ENCODE peak calls at places on chromosome 20, in four cellular contexts. H, N, M and V are unnamed samples. For H3K27me3, H3K4me1 and H3K36me3, the result is how much of the 10 kb centered on the place peaks cover.

GRCh38 chr20:49633643-49634042 is 65.7 kb upstream of the PTGIS start:
- DNase-seq in M (no peak), H (no peak), N (peak), V (no peak)

GRCh38 chr20:2697768-2698167 is 5.2 kb downstream of the EBF4 start:
- DNase-seq in H (no peak), M (no peak), N (no peak), V (no peak)

GRCh38 chr20:63472159-63472811 is at the start of gene KCNQ2:
- DNase-seq in M (no peak), H (no peak), N (peak), V (no peak)

GRCh38 chr20:588932-589672 is 21.0 kb downstream of the TCF15 start:
- DNase-seq in N (no peak), M (no peak), H (no peak), V (no peak)

GRCh38 chr20:32518593-32519366 is 66.4 kb downstream of the NOL4L start:
- DNase-seq in N (peak), M (no peak), H (no peak), V (no peak)

GRCh38 chr20:18537651-18538050 is 29.6 kb upstream of the SMIM26 start:
- DNase-seq in N (no peak), H (no peak), M (no peak), V (no peak)

GRCh38 chr20:47070176-47070575 is 175.5 kb downstream of the EYA2 start:
- DNase-seq in M (no peak), H (no peak), N (no peak), V (no peak)

GRCh38 chr20:33490023-33490933 is at the start of gene CBFA2T2:
- DNase-seq in H (peak), M (no peak), N (peak), V (peak)

GRCh38 chr20:44204156-44204831 is 6.3 kb downstream of the OSER1 start:
- DNase-seq in M (no peak), H (peak), N (no peak), V (no peak)

GRCh38 chr20:64168381-64169088 is 4.3 kb downstream of the MYT1 start:
- DNase-seq in N (no peak), H (peak), M (no peak), V (no peak)

GRCh38 chr20:9353916-9354276 is 160.5 kb upstream of the LAMP5 start:
- DNase-seq in H (peak), M (no peak), N (no peak), V (no peak)

GRCh38 chr20:40540163-40540562 is 148.9 kb downstream of the MAFB start:
- DNase-seq in M (no peak), N (no peak), H (no peak), V (no peak)

GRCh38 chr20:44274303-44275017 is 27.4 kb downstream of the GDAP1L1 start:
- DNase-seq in N (no peak), H (no peak), M (no peak), V (no peak)

GRCh38 chr20:2825770-2826169 is 9.6 kb downstream of the TMEM239 start:
- DNase-seq in N (no peak), M (no peak), H (no peak), V (no peak)

GRCh38 chr20:45445805-45446562 is 23.6 kb upstream of the WFDC2 start:
- DNase-seq in H (no peak), N (peak), M (no peak), V (no peak)

GRCh38 chr20:61628901-61629300 is 376.8 kb downstream of the CDH4 start:
- DNase-seq in H (no peak), M (no peak), N (peak), V (peak)

GRCh38 chr20:38230957-38231785 is 29.4 kb downstream of the KIAA1755 start:
- DNase-seq in N (no peak), M (no peak), H (no peak), V (no peak)

GRCh38 chr20:9689041-9689440 is 149.8 kb downstream of the PAK5 start:
- DNase-seq in H (no peak), N (no peak), M (no peak), V (no peak)

GRCh38 chr20:10362674-10363073 is 71.3 kb downstream of the MKKS start:
- DNase-seq in H (no peak), M (no peak), N (no peak), V (no peak)

GRCh38 chr20:63050406-63050805 is 43.6 kb upstream of the BHLHE23 start:
- DNase-seq in M (no peak), H (no peak), N (no peak), V (no peak)

GRCh38 chr20:58224974-58225373 is 3.5 kb downstream of the ANKRD60 start:
- DNase-seq in H (no peak), N (peak), M (no peak), V (no peak)

GRCh38 chr20:58223358-58223941 is 5.0 kb downstream of the ANKRD60 start:
- DNase-seq in M (no peak), N (no peak), H (no peak), V (no peak)

GRCh38 chr20:58225490-58226200 is 2.8 kb downstream of the ANKRD60 start:
- DNase-seq in H (no peak), N (no peak), M (no peak), V (no peak)

GRCh38 chr20:58222446-58222845 is 6.0 kb downstream of the ANKRD60 start:
- DNase-seq in M (no peak), H (no peak), N (no peak), V (no peak)

GRCh38 chr20:58224097-58224496 is 4.4 kb downstream of the ANKRD60 start:
- DNase-seq in M (no peak), N (no peak), H (no peak), V (no peak)
- H3K27me3 ChIP-seq in M (under half), N (under half), H (under half), V (under half)

DNA sequence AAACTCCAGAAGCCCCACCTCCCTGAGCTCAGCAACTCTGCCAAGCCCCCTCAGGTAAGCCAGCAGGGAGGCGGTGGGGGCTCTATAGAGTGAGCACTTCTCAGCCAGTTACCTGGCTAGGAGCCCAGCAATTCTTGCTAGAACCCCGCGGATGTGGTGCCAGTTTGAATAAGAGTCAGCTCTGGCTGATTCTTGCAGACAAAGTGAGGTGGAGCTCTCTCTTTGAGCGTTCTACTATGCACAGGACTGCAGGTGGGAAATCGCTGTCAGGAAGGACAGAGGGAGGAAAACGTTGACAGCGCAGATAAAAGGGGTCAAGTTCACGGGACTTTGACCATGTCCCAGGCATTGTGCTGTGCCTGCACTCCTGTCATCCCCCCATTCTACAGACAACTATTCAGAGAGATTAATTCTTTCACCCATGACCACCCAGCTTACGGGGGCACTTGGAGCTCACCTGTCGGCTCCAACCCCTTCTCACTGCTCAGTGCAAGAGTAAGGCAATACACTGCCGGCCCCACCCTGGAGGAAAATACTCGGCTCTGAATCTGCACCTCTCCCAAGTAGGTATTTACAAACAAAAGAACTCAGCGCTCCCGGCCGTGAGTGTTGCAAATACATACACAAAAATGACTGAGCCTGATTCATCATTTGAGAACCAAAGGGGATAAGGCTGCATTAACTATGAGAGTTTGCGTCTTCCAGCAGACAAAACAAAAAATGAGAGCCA is 92.8 kb downstream of the ANKRD60 start:
- DNase-seq in H (no peak), M (no peak), N (no peak), V (no peak)
- H3K4me1 ChIP-seq in H (under half), M (under half), N (under half), V (under half)

DNA sequence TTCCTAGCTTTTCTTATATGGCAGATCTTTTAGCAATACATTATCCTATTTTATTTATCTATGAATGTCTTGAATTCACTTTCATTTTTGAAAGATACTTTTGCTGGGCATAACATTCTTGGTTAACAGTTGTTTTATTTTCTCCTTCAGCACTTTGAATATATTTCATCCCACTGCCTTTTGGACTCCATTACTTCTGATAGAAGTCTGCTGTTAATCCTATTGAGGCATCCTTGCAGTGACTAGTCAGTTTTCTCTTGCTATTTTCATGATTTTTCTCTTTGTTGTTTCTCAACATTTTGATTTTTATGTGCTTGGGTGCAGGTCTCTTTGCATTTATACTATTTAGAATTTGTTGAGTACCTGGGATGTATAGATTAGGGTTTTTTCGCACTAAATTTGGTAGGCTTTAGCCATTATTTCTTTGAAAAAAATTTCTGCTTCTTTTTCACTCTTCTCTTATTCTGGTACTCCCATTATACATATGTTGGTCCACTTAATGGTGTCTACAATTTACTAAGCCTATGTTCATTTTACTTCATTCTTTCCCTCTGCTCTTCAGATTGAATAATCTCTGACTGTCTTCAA is 53.2 kb downstream of the PHACTR3 start:
- DNase-seq in H (peak), M (no peak), N (no peak), V (no peak)
- H3K36me3 ChIP-seq in H (under half), M (under half), N (under half), V (under half)

GRCh38 chr20:43191143-43191542 is 1.4 kb upstream of the PTPRT start:
- DNase-seq in N (no peak), H (no peak), M (no peak), V (no peak)
- H3K27me3 ChIP-seq in N (half or more), H (under half), M (under half), V (under half)

GRCh38 chr20:51533291-51534172 is 9.0 kb downstream of the NFATC2 start:
- DNase-seq in N (no peak), H (no peak), M (no peak), V (no peak)
- H3K4me1 ChIP-seq in N (under half), H (under half), M (under half), V (under half)